ENCODE peak calls at places on chromosomes 1 and 21, in four cellular contexts. N, V, Q and T are unnamed samples.

GRCh38 chr1:70090146-70090545 is 115.2 kb downstream of the LRRC40 start:
- DNase-seq in Q (no peak), N (no peak), V (no peak), T (no peak)

GRCh38 chr1:2911391-2912178 is 109.7 kb upstream of the ACTRT2 start:
- DNase-seq in Q (no peak), N (peak), V (no peak), T (no peak)

GRCh38 chr1:150226486-150226885 is 9.4 kb downstream of the ANP32E start:
- DNase-seq in Q (no peak), N (no peak), V (no peak), T (no peak)

GRCh38 chr1:85413169-85413568 is 51.8 kb downstream of the DDAH1 start:
- DNase-seq in V (no peak), Q (no peak), N (no peak), T (no peak)

GRCh38 chr21:37424987-37425386 is 58.4 kb downstream of the DYRK1A start:
- DNase-seq in Q (no peak), V (no peak), N (no peak), T (no peak)

GRCh38 chr1:225461533-225462428 is 33.9 kb upstream of the LBR start:
- DNase-seq in N (no peak), V (no peak), Q (no peak), T (peak)

GRCh38 chr1:206550446-206550845 is 43.1 kb downstream of the RASSF5 start:
- DNase-seq in Q (no peak), V (no peak), N (no peak), T (no peak)

GRCh38 chr1:87867631-87868030 is 539.0 kb downstream of the LMO4 start:
- DNase-seq in N (no peak), V (no peak), Q (no peak), T (no peak)

GRCh38 chr1:91570105-91570448 is 69.4 kb downstream of the CDC7 start:
- DNase-seq in N (no peak), Q (no peak), V (no peak), T (no peak)

GRCh38 chr1:159122005-159122621 is 45.5 kb upstream of the AIM2 start:
- DNase-seq in V (no peak), N (no peak), Q (no peak), T (no peak)

GRCh38 chr1:51768971-51769601 is 109.4 kb downstream of the NRDC start:
- DNase-seq in Q (no peak), N (no peak), V (no peak), T (no peak)

GRCh38 chr1:46184920-46185658 is 8.8 kb upstream of the P3R3URF start:
- DNase-seq in V (no peak), N (no peak), Q (no peak), T (no peak)

GRCh38 chr1:165849336-165850133 is 22.1 kb downstream of the UCK2 start:
- DNase-seq in Q (no peak), V (no peak), N (no peak), T (no peak)

GRCh38 chr1:98025858-98026257 is 105.0 kb upstream of the DPYD start:
- DNase-seq in Q (no peak), N (no peak), V (no peak), T (no peak)

GRCh38 chr1:32335951-32336867 is at the start of gene MARCKSL1:
- DNase-seq in V (peak), Q (peak), N (peak), T (peak)

GRCh38 chr1:7341145-7341900 is 429.8 kb upstream of the VAMP3 start:
- DNase-seq in Q (no peak), V (no peak), N (no peak), T (no peak)

GRCh38 chr1:230276401-230276800 is 149.7 kb downstream of the PGBD5 start:
- DNase-seq in V (no peak), N (no peak), Q (peak), T (no peak)

GRCh38 chr1:27574871-27575831 is 28.8 kb downstream of the AHDC1 start:
- DNase-seq in Q (no peak), N (peak), V (no peak), T (peak)

GRCh38 chr21:41148798-41149197 is 19.2 kb upstream of the BACE2 start:
- DNase-seq in Q (no peak), N (peak), V (no peak), T (no peak)

GRCh38 chr1:119453021-119453420 is 38.1 kb downstream of the HSD3B2 start:
- DNase-seq in N (no peak), Q (no peak), V (peak), T (no peak)

GRCh38 chr1:30537279-30537678 is 186.1 kb downstream of the MATN1 start:
- DNase-seq in Q (no peak), N (no peak), V (no peak), T (no peak)

GRCh38 chr1:223006794-223007193 is 136.3 kb downstream of the TLR5 start:
- DNase-seq in V (no peak), Q (no peak), N (no peak), T (no peak)

GRCh38 chr1:208851376-208851775 is 607.2 kb upstream of the PLXNA2 start:
- DNase-seq in V (no peak), Q (no peak), N (no peak), T (no peak)

GRCh38 chr21:23223882-23224281 is 2225.7 kb downstream of the NCAM2 start:
- DNase-seq in Q (no peak), N (no peak), V (no peak), T (no peak)

GRCh38 chr1:237562247-237562823 is 328.4 kb downstream of the ZP4 start:
- DNase-seq in N (no peak), V (no peak), Q (no peak), T (no peak)

GRCh38 chr1:233328661-233329498 is 1.4 kb downstream of the MAP3K21 start:
- DNase-seq in Q (no peak), V (no peak), N (no peak), T (no peak)

GRCh38 chr1:65359888-65360287 is 50.5 kb downstream of the DNAJC6 start:
- DNase-seq in Q (no peak), V (no peak), N (no peak), T (no peak)

GRCh38 chr1:5650283-5651026 is 341.8 kb downstream of the NPHP4 start:
- DNase-seq in Q (no peak), V (no peak), N (peak), T (no peak)

GRCh38 chr1:2004867-2005266 is 1.3 kb upstream of the CFAP74 start:
- DNase-seq in Q (no peak), V (no peak), N (peak), T (no peak)

GRCh38 chr1:156009404-156009803 is 11.3 kb downstream of the SSR2 start:
- DNase-seq in V (no peak), N (no peak), Q (no peak), T (no peak)

GRCh38 chr1:225694151-225694603 is 41.3 kb upstream of the ENAH start:
- DNase-seq in V (no peak), N (no peak), Q (no peak), T (no peak)

GRCh38 chr1:6419397-6419802 is 319 bp downstream of the HES2 start:
- DNase-seq in V (no peak), Q (no peak), N (peak), T (no peak)

GRCh38 chr1:65489481-65489880 is 69.0 kb downstream of the LEPR start:
- DNase-seq in Q (no peak), V (no peak), N (no peak), T (no peak)

GRCh38 chr1:221887091-221887746 is 145.3 kb upstream of the DUSP10 start:
- DNase-seq in Q (peak), V (peak), N (no peak), T (peak)

GRCh38 chr1:22889213-22889827 is 83.3 kb downstream of the LACTBL1 start:
- DNase-seq in N (no peak), V (no peak), Q (no peak), T (no peak)

GRCh38 chr1:27071049-27071416 is 58.4 kb upstream of the TENT5B start:
- DNase-seq in V (no peak), N (no peak), Q (no peak), T (no peak)

GRCh38 chr1:41161851-41162250 is 80.3 kb downstream of the SCMH1 start:
- DNase-seq in Q (no peak), N (peak), V (no peak), T (no peak)

GRCh38 chr1:41164727-41165126 is 77.4 kb downstream of the SCMH1 start:
- DNase-seq in N (no peak), V (no peak), Q (no peak), T (no peak)

GRCh38 chr1:41162441-41162840 is 79.7 kb downstream of the SCMH1 start:
- DNase-seq in N (no peak), V (no peak), Q (no peak), T (no peak)

GRCh38 chr1:41158147-41158875 is 83.8 kb downstream of the SCMH1 start:
- DNase-seq in N (no peak), Q (no peak), V (no peak), T (no peak)

DNA sequence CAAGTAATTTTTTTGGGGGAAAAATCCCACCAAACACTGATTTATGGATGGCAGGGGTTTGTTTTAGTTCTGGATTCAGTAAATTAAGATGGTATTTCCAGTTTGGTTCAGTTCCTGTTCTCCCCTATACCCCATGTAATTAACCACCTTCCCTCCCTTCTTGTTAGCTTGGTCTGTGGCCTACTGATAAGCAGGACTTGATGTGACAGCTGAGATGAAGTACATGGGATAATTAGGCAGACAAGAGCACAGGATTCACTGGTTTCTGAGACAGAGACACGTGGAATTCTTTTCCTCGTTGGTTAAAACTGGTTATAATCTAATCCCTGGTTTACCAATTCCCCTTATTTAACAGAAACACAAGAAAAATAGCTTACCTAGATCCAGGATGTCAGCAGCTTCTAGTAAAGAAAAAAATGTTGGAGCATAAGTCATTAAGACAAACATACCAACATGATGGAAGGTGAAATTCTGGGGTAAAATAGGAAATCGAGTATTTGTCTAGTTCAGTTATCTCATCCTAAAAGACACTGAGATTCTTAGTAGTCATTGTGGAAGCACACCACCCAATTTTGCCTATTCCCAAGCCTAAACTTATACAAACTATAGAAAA is 81.5 kb downstream of the SCMH1 start:
- DNase-seq in V (no peak), Q (no peak), N (no peak), T (no peak)
- TF ChIP-seq EP300 in V (no peak), Q (no peak), N (no peak), T (no peak)

GRCh38 chr1:234877761-234878160 is 250.9 kb downstream of the TOMM20 start:
- DNase-seq in N (no peak), Q (no peak), V (no peak), T (peak)

GRCh38 chr1:234874291-234875288 is 254.0 kb downstream of the TOMM20 start:
- DNase-seq in Q (no peak), V (no peak), N (no peak), T (peak)

GRCh38 chr1:234875328-234875952 is 253.2 kb downstream of the TOMM20 start:
- DNase-seq in V (no peak), N (peak), Q (no peak), T (peak)

GRCh38 chr1:234878288-234878687 is 250.3 kb downstream of the TOMM20 start:
- DNase-seq in N (peak), Q (no peak), V (no peak), T (peak)

GRCh38 chr1:234875953-234876814 is 252.5 kb downstream of the TOMM20 start:
- DNase-seq in N (peak), Q (no peak), V (no peak), T (peak)
- TF ChIP-seq EP300 in N (no peak), Q (no peak), V (no peak), T (no peak)

DNA sequence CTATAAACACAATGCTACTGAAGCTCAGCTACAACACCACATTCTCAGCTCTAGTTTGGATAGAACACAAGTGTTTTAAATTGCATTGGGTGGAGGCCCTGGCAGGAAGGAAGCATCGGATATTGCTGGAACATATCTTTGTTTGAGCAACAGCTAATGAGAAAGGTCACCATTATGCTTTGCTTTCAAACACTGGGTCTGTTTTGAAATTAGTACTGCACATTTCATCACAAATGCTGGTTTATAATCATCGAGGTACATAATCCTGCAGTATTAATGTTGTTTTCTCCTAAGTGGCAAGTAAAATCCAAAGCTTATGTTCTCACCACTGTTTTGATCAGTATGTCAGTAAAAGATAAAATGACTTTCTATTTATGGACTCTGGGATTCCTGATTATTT is 61.5 kb upstream of the ARHGAP29 start:
- DNase-seq in V (no peak), Q (no peak), N (no peak), T (peak)
- TF ChIP-seq EP300 in V (peak), Q (no peak), N (peak), T (no peak)

DNA sequence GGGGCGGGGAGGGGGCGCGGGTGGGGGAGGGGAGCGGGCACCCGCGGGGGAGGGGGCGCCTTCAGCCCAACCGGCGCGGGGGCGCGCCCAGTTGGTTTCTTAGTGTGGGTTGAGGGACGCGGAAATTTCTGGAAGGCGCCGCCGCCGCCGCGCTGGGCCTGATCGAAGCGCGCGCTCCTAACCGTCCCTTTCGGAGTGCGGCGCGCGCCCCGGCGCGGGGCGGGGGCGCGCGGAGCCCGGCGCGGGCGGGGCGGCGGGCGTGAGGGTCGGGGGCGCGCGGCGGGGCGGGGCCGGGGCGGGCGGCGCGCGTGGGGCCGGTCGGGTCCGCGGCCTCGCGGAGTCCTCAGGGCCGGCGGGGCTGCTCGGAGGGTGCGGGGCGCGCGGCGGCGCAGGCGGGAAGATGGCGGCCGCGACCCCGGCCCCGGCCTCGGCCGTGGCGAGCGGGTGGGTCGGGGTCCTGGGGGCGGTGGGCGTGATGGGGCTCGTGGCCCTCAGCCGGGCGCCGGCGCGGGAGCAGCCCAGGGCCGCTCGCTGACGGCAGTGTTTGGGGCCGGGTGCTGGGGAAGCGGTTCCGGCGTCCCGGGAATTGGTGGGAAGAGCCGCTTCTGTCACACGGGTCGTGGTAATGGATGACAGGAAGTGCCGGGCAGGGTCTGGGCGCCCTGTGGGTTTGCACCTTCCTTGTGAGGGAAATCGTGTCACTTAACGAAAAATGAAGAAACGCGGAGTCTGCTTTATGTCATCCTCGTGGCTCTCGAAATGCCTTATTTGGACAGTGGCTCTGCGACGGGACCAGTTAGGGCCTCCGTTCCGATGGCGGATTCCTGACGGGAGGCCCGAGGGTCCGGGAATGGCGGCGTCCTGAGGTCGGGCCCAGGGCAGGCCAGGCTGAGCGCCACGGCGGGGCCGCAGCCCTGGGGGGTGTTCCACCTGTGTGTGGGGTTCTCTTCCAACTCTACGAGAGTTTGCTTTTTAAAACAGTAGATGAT is 764 bp downstream of the PKNOX1 start:
- DNase-seq in Q (no peak), N (peak), V (peak), T (peak)
- TF ChIP-seq EP300 in Q (no peak), N (no peak), V (peak), T (no peak)

DNA sequence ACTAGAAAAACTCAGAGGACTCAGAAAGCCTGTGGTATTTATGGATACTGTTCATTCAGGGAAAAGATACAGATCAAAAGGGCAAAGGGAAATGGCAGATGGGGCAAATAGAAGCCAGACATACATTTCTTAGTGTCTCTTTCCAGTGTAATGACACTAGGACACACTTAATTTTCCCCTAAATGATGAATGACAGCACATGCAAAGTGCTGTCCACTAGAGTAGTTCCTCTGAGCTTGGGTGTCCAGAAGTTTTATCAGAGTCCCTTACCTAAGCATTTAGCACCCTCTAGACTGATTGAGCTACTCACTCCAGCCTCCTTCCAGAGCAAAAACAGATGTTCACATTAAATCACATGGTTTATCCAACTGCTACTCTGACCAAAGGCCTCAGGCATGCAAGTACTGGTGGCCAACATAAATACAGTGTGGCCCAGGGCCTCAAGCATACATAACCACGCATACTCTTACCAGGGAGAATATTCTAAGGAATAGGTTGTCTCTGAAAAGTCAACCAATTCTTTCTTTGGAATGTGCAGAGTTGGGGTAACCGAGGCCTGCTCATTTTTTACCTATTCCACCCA is 166.9 kb downstream of the NCAM2 start:
- DNase-seq in Q (no peak), V (no peak), N (no peak), T (no peak)
- TF ChIP-seq EP300 in Q (no peak), V (peak), N (no peak), T (no peak)

GRCh38 chr21:35051287-35051818 is 2.3 kb upstream of the RUNX1 start:
- DNase-seq in V (peak), Q (peak), N (peak), T (peak)

GRCh38 chr21:35046880-35047229 is 2.2 kb downstream of the RUNX1 start:
- DNase-seq in Q (no peak), V (no peak), N (no peak), T (no peak)

GRCh38 chr21:35050348-35051286 is 1.5 kb upstream of the RUNX1 start:
- DNase-seq in Q (no peak), N (no peak), V (no peak), T (peak)

GRCh38 chr21:35048183-35048601 is 910 bp downstream of the RUNX1 start:
- DNase-seq in Q (no peak), N (peak), V (no peak), T (no peak)

GRCh38 chr21:35048706-35049617 is at the start of gene RUNX1:
- DNase-seq in N (no peak), V (no peak), Q (no peak), T (no peak)
- TF ChIP-seq EP300 in N (no peak), V (peak), Q (no peak), T (no peak)

GRCh38 chr1:35882945-35883680 is at the start of gene AGO1:
- DNase-seq in V (peak), Q (peak), N (peak), T (peak)
- TF ChIP-seq EP300 in V (peak), Q (no peak), N (no peak), T (no peak)

DNA sequence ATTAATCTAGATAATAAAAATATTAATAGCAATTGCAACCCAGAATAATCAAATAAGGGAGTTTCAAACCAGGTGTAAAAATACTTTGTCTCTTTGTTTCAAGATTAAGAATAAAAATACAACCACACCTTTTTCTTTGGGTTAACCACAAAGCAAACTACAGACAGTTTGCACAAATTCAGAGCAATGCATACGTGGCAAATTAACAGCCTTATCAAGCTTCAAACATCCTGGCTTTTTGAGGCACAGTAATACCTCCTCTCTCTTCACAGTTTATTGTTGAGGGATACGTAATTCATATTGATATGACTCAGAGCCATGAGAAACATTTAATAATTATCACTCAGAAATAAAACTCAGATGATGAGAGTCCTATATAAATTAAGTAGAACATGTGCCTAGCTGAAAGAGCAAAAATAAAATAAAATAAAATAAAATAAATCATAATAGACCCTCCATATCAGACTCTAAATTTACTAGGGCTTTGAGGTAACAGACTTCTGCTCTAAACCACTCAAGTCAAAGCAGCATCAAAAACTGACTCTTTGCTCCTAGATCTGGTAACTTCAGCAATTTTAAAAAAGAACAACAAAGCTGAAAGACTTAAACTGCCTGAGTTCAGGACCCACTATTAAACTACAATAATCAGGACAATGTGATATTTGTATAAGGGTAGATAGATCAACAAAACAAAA is 11.4 kb downstream of the EDEM3 start:
- DNase-seq in V (no peak), N (no peak), Q (no peak), T (no peak)
- TF ChIP-seq EP300 in V (no peak), N (no peak), Q (no peak), T (no peak)